ENCODE peak calls at places on chromosome 3, in four cellular contexts. Z is Panc1, V is SK-N-SH, A is HCT116. D is an unnamed sample.

GRCh38 chr3:188948658-188949400 is 222.9 kb upstream of the TPRG1 start:
- DNase-seq in Z (peak), V (no peak), A (peak), D (peak)

GRCh38 chr3:100993309-100993708 is at the start of gene ABI3BP:
- DNase-seq in Z (no peak), V (peak), A (peak), D (no peak)

GRCh38 chr3:8650583-8651416 is 6.2 kb upstream of the SSUH2 start:
- DNase-seq in Z (no peak), V (peak), A (no peak), D (peak)

GRCh38 chr3:79751703-79752102 is 16.1 kb downstream of the ROBO1 start:
- DNase-seq in Z (no peak), V (no peak), A (no peak), D (no peak)

GRCh38 chr3:119700269-119700919 is 2.4 kb upstream of the CFAP91 start:
- DNase-seq in Z (no peak), V (no peak), A (no peak), D (no peak)

GRCh38 chr3:188788621-188789081 is 383.1 kb upstream of the TPRG1 start:
- DNase-seq in Z (no peak), V (no peak), A (no peak), D (no peak)

GRCh38 chr3:9750556-9751411 is 1.0 kb downstream of the OGG1 start:
- DNase-seq in Z (no peak), V (no peak), A (no peak), D (no peak)

GRCh38 chr3:45546636-45547201 is 47.8 kb upstream of the LIMD1 start:
- DNase-seq in Z (no peak), V (no peak), A (peak), D (no peak)

GRCh38 chr3:114569186-114569585 is 275.4 kb downstream of the TIGIT start:
- DNase-seq in Z (no peak), V (no peak), A (no peak), D (no peak)

GRCh38 chr3:120438971-120439370 is 11.8 kb downstream of the FSTL1 start:
- DNase-seq in Z (no peak), V (no peak), A (no peak), D (peak)

GRCh38 chr3:195154793-195155535 is 116.0 kb downstream of the XXYLT1 start:
- DNase-seq in Z (no peak), V (peak), A (no peak), D (peak)

GRCh38 chr3:46934067-46934466 is 42.5 kb downstream of the CCDC12 start:
- DNase-seq in Z (no peak), V (peak), A (no peak), D (no peak)

GRCh38 chr3:52429779-52430415 is 15.0 kb downstream of the SEMA3G start:
- DNase-seq in Z (no peak), V (peak), A (no peak), D (no peak)

GRCh38 chr3:66338927-66339326 is 118.1 kb downstream of the SLC25A26 start:
- DNase-seq in Z (no peak), V (no peak), A (no peak), D (no peak)

GRCh38 chr3:11637901-11638668 is 5.6 kb downstream of the VGLL4 start:
- DNase-seq in Z (no peak), V (peak), A (no peak), D (no peak)

GRCh38 chr3:155232605-155233004 is 60.9 kb downstream of the STRIT1 start:
- DNase-seq in Z (no peak), V (peak), A (peak), D (peak)

GRCh38 chr3:51245871-51246270 is 139.2 kb upstream of the MANF start:
- DNase-seq in Z (no peak), V (no peak), A (no peak), D (no peak)

GRCh38 chr3:56365905-56366640 is 102.2 kb downstream of the ERC2 start:
- DNase-seq in Z (no peak), V (no peak), A (no peak), D (no peak)

GRCh38 chr3:131110087-131110486 is 83.4 kb downstream of the NEK11 start:
- DNase-seq in Z (peak), V (no peak), A (no peak), D (no peak)

GRCh38 chr3:128324911-128325592 is 141.6 kb downstream of the DNAJB8 start:
- DNase-seq in Z (no peak), V (no peak), A (no peak), D (no peak)

GRCh38 chr3:196524527-196524926 is 9.4 kb upstream of the SMCO1 start:
- DNase-seq in Z (no peak), V (no peak), A (no peak), D (no peak)

GRCh38 chr3:24704496-24704895 is 209.8 kb upstream of the THRB start:
- DNase-seq in Z (no peak), V (no peak), A (no peak), D (peak)

GRCh38 chr3:13951184-13951583 is 71.3 kb upstream of the WNT7A start:
- DNase-seq in Z (no peak), V (no peak), A (no peak), D (no peak)

DNA sequence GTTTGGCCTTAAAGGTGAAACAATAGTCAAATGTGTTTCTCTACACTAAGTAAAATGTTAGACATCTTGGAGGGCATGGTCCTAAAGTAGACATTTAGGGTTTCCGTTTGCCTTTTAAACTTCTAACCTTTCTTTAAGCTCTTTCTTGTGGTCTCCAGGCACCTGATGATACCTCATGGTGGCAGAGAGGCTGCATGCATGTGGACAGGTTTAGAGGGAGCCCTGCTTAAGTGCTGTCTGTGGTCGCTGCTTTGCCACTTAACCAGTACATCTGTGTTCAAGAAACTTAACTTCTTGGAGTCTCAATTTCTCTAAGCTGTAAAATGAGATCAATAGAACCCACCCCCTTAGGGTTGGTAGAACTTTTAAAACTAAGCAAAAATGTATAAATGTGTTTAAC is 6.2 kb downstream of the MITF start:
- DNase-seq in Z (no peak), V (no peak), A (no peak), D (no peak)
- H3K4me3 ChIP-seq in Z (no peak), V (no peak), A (no peak), D (no peak)

GRCh38 chr3:149411583-149411982 is 34.1 kb upstream of the TM4SF1 start:
- DNase-seq in Z (no peak), V (no peak), A (no peak), D (no peak)

GRCh38 chr3:149406244-149406752 is 28.8 kb upstream of the TM4SF1 start:
- DNase-seq in Z (no peak), V (no peak), A (no peak), D (no peak)

GRCh38 chr3:149409351-149409750 is 31.9 kb upstream of the TM4SF1 start:
- DNase-seq in Z (no peak), V (no peak), A (no peak), D (no peak)

GRCh38 chr3:149403443-149403842 is 26.0 kb upstream of the TM4SF1 start:
- DNase-seq in Z (no peak), V (no peak), A (no peak), D (no peak)

GRCh38 chr3:149407898-149408297 is 30.4 kb upstream of the TM4SF1 start:
- DNase-seq in Z (no peak), V (no peak), A (no peak), D (no peak)
- H3K27ac ChIP-seq in Z (peak), V (no peak), A (no peak), D (no peak)

DNA sequence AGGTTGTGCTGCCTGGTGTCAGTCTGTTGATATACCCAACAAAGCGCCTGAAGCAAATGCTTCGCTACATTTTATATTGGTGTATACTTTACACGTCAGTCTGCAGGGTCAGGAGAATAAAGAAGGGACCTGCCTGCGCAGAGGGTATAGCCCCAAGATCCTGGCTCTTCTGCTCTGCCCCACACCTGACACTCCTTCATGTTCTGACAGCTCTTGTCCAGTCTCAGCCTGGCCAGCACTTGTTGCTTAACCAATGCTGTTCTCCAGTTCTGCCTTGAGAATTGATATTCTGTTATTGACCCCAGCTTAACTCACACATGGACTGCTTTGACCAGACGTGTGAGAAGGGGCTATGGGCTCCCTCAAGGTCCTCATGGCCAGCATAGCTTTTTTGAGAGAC is 35.8 kb upstream of the BSN start:
- DNase-seq in Z (no peak), V (no peak), A (no peak), D (no peak)
- TF ChIP-seq POLR2AphosphoS5 in Z (no peak), V (no peak), A (no peak), D (no peak)

GRCh38 chr3:146646251-146646650 is 41.1 kb upstream of the PLSCR5 start:
- DNase-seq in Z (no peak), V (no peak), A (no peak), D (no peak)

GRCh38 chr3:146655333-146655996 is 50.3 kb upstream of the PLSCR5 start:
- DNase-seq in Z (no peak), V (no peak), A (no peak), D (no peak)

GRCh38 chr3:146653978-146654377 is 48.8 kb upstream of the PLSCR5 start:
- DNase-seq in Z (no peak), V (no peak), A (no peak), D (no peak)

DNA sequence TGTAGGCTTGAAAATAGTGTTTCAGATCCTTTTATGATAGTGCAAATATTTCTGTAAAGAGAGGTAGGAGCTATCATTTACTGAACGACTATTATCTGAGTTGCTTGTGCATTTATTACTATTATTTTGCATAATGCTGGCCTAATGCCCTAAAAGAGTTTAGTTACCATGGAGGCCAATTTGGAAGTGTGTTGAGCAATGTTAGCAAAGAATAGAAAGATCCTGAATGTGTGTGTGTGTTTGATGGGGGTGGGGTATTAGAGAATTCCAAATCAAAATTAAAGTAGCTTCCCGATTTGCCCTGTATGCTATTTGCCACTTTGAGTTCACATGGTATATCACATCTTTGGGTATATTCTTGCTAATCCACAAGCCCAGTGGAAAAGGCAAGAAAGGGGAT is 45.5 kb upstream of the PLSCR5 start:
- DNase-seq in Z (no peak), V (no peak), A (no peak), D (no peak)
- H3K4me3 ChIP-seq in Z (no peak), V (no peak), A (no peak), D (no peak)

D was measured in prostate gland.